ENCODE peak calls at places on chromosome X, in seven cellular contexts. One of them, this sample, is unnamed.

GRCh38 chrX:41761169-41761568 is 37.2 kb downstream of the GPR82 start:
- DNase-seq in transverse colon: no peak
- DNase-seq in sigmoid colon: no peak
- DNase-seq in prostate gland: no peak
- DNase-seq in HepG2: no peak
- DNase-seq in HCT116: no peak
- DNase-seq in SK-N-SH: no peak
- DNase-seq in this sample: no peak

GRCh38 chrX:17474892-17475291 is 99.9 kb downstream of the NHS start:
- DNase-seq in transverse colon: no peak
- DNase-seq in sigmoid colon: no peak
- DNase-seq in prostate gland: no peak
- DNase-seq in HepG2: no peak
- DNase-seq in HCT116: no peak
- DNase-seq in SK-N-SH: no peak
- DNase-seq in this sample: no peak

GRCh38 chrX:17488036-17488435 is 113.0 kb downstream of the NHS start:
- DNase-seq in transverse colon: no peak
- DNase-seq in sigmoid colon: no peak
- DNase-seq in prostate gland: no peak
- DNase-seq in HepG2: no peak
- DNase-seq in HCT116: no peak
- DNase-seq in SK-N-SH: no peak
- DNase-seq in this sample: no peak

GRCh38 chrX:105653891-105654290 is 168.4 kb upstream of the NRK start:
- DNase-seq in transverse colon: no peak
- DNase-seq in sigmoid colon: no peak
- DNase-seq in prostate gland: no peak
- DNase-seq in HepG2: no peak
- DNase-seq in HCT116: no peak
- DNase-seq in SK-N-SH: no peak
- DNase-seq in this sample: no peak

GRCh38 chrX:18574591-18574990 is 97.3 kb downstream of the RS1 start:
- DNase-seq in transverse colon: no peak
- DNase-seq in sigmoid colon: peak
- DNase-seq in prostate gland: no peak
- DNase-seq in HepG2: no peak
- DNase-seq in HCT116: no peak
- DNase-seq in SK-N-SH: no peak
- DNase-seq in this sample: no peak

GRCh38 chrX:48897157-48897620 is 379 bp downstream of the TIMM17B start:
- DNase-seq in transverse colon: peak
- DNase-seq in sigmoid colon: peak
- DNase-seq in prostate gland: peak
- DNase-seq in HepG2: peak
- DNase-seq in HCT116: peak
- DNase-seq in SK-N-SH: peak
- DNase-seq in this sample: no peak

GRCh38 chrX:74291964-74292891 is 11.8 kb upstream of the ZCCHC13 start:
- DNase-seq in transverse colon: peak
- DNase-seq in sigmoid colon: peak
- DNase-seq in prostate gland: peak
- DNase-seq in HepG2: peak
- DNase-seq in HCT116: peak
- DNase-seq in SK-N-SH: peak
- DNase-seq in this sample: peak

GRCh38 chrX:118345045-118345400 is 883 bp upstream of the WDR44 start:
- DNase-seq in transverse colon: no peak
- DNase-seq in sigmoid colon: no peak
- DNase-seq in prostate gland: no peak
- DNase-seq in HepG2: no peak
- DNase-seq in HCT116: no peak
- DNase-seq in SK-N-SH: no peak
- DNase-seq in this sample: no peak

GRCh38 chrX:46757593-46757992 is 1.3 kb downstream of the SLC9A7 start:
- DNase-seq in transverse colon: no peak
- DNase-seq in sigmoid colon: no peak
- DNase-seq in prostate gland: no peak
- DNase-seq in HepG2: no peak
- DNase-seq in HCT116: no peak
- DNase-seq in SK-N-SH: no peak
- DNase-seq in this sample: no peak

GRCh38 chrX:98407526-98408049 is 1523.9 kb downstream of the RPA4 start:
- DNase-seq in transverse colon: no peak
- DNase-seq in sigmoid colon: no peak
- DNase-seq in prostate gland: no peak
- DNase-seq in HepG2: no peak
- DNase-seq in HCT116: no peak
- DNase-seq in SK-N-SH: no peak
- DNase-seq in this sample: no peak

GRCh38 chrX:154013614-154014360 is 5.9 kb downstream of the IRAK1 start:
- DNase-seq in transverse colon: no peak
- DNase-seq in sigmoid colon: no peak
- DNase-seq in prostate gland: no peak
- DNase-seq in HepG2: no peak
- DNase-seq in HCT116: no peak
- DNase-seq in SK-N-SH: peak
- DNase-seq in this sample: no peak

GRCh38 chrX:109347618-109348017 is 134.3 kb downstream of the GUCY2F start:
- DNase-seq in transverse colon: no peak
- DNase-seq in sigmoid colon: no peak
- DNase-seq in prostate gland: no peak
- DNase-seq in HepG2: no peak
- DNase-seq in HCT116: peak
- DNase-seq in SK-N-SH: no peak
- DNase-seq in this sample: no peak

GRCh38 chrX:97685753-97686152 is 802.0 kb downstream of the RPA4 start:
- DNase-seq in transverse colon: no peak
- DNase-seq in sigmoid colon: no peak
- DNase-seq in prostate gland: no peak
- DNase-seq in HepG2: peak
- DNase-seq in HCT116: peak
- DNase-seq in SK-N-SH: peak
- DNase-seq in this sample: no peak

GRCh38 chrX:22534643-22535042 is 261.9 kb downstream of the CBLL2 start:
- DNase-seq in transverse colon: peak
- DNase-seq in sigmoid colon: no peak
- DNase-seq in prostate gland: no peak
- DNase-seq in HepG2: no peak
- DNase-seq in HCT116: no peak
- DNase-seq in SK-N-SH: no peak
- DNase-seq in this sample: no peak

GRCh38 chrX:49910344-49910743 is 12.1 kb upstream of the CLCN5 start:
- DNase-seq in transverse colon: no peak
- DNase-seq in sigmoid colon: no peak
- DNase-seq in prostate gland: no peak
- DNase-seq in HepG2: no peak
- DNase-seq in HCT116: no peak
- DNase-seq in SK-N-SH: no peak
- DNase-seq in this sample: no peak

GRCh38 chrX:100880368-100880767 is 6.2 kb upstream of the NOX1 start:
- DNase-seq in transverse colon: no peak
- DNase-seq in sigmoid colon: no peak
- DNase-seq in prostate gland: no peak
- DNase-seq in HepG2: no peak
- DNase-seq in HCT116: no peak
- DNase-seq in SK-N-SH: no peak
- DNase-seq in this sample: no peak

GRCh38 chrX:51837926-51838325 is 55.5 kb upstream of the MAGED1 start:
- DNase-seq in transverse colon: peak
- DNase-seq in sigmoid colon: peak
- DNase-seq in prostate gland: peak
- DNase-seq in HepG2: no peak
- DNase-seq in HCT116: no peak
- DNase-seq in SK-N-SH: peak
- DNase-seq in this sample: peak

GRCh38 chrX:51215266-51215665 is 117.4 kb upstream of the NUDT10 start:
- DNase-seq in transverse colon: no peak
- DNase-seq in sigmoid colon: no peak
- DNase-seq in prostate gland: no peak
- DNase-seq in HepG2: peak
- DNase-seq in HCT116: no peak
- DNase-seq in SK-N-SH: no peak
- DNase-seq in this sample: no peak

GRCh38 chrX:101749436-101749835 is 89.8 kb upstream of the ARMCX2 start:
- DNase-seq in transverse colon: no peak
- DNase-seq in sigmoid colon: no peak
- DNase-seq in prostate gland: no peak
- DNase-seq in HepG2: no peak
- DNase-seq in HCT116: no peak
- DNase-seq in SK-N-SH: no peak
- DNase-seq in this sample: no peak

GRCh38 chrX:69489625-69490024 is 14.5 kb upstream of the NALF2 start:
- DNase-seq in transverse colon: no peak
- DNase-seq in sigmoid colon: no peak
- DNase-seq in prostate gland: no peak
- DNase-seq in HepG2: no peak
- DNase-seq in HCT116: no peak
- DNase-seq in SK-N-SH: no peak
- DNase-seq in this sample: no peak

GRCh38 chrX:13369541-13370140 is 49.8 kb upstream of the ATXN3L start:
- DNase-seq in transverse colon: no peak
- DNase-seq in sigmoid colon: no peak
- DNase-seq in prostate gland: no peak
- DNase-seq in HepG2: no peak
- DNase-seq in HCT116: no peak
- DNase-seq in SK-N-SH: no peak
- DNase-seq in this sample: no peak

GRCh38 chrX:11188664-11189063 is 77.5 kb downstream of the HCCS start:
- DNase-seq in transverse colon: no peak
- DNase-seq in sigmoid colon: no peak
- DNase-seq in prostate gland: no peak
- DNase-seq in HepG2: no peak
- DNase-seq in HCT116: no peak
- DNase-seq in SK-N-SH: no peak
- DNase-seq in this sample: no peak

GRCh38 chrX:102651242-102651967 is at the start of gene GPRASP1:
- DNase-seq in transverse colon: peak
- DNase-seq in sigmoid colon: peak
- DNase-seq in prostate gland: peak
- DNase-seq in HepG2: no peak
- DNase-seq in HCT116: no peak
- DNase-seq in SK-N-SH: peak
- DNase-seq in this sample: peak

GRCh38 chrX:101958139-101958538 is 26.3 kb upstream of the ZMAT1 start:
- DNase-seq in transverse colon: no peak
- DNase-seq in sigmoid colon: no peak
- DNase-seq in prostate gland: no peak
- DNase-seq in HepG2: no peak
- DNase-seq in HCT116: no peak
- DNase-seq in SK-N-SH: no peak
- DNase-seq in this sample: no peak

GRCh38 chrX:152072236-152072635 is 66.1 kb downstream of the MAGEA10 start:
- DNase-seq in transverse colon: no peak
- DNase-seq in sigmoid colon: no peak
- DNase-seq in prostate gland: peak
- DNase-seq in HepG2: peak
- DNase-seq in HCT116: no peak
- DNase-seq in SK-N-SH: no peak
- DNase-seq in this sample: no peak

GRCh38 chrX:40439625-40440532 is 140.9 kb upstream of the ATP6AP2 start:
- DNase-seq in transverse colon: no peak
- DNase-seq in sigmoid colon: no peak
- DNase-seq in prostate gland: no peak
- DNase-seq in HepG2: no peak
- DNase-seq in HCT116: no peak
- DNase-seq in SK-N-SH: no peak
- DNase-seq in this sample: no peak
- TF ChIP-seq POLR2AphosphoS5 in transverse colon: no peak
- TF ChIP-seq POLR2AphosphoS5 in sigmoid colon: no peak
- TF ChIP-seq POLR2AphosphoS5 in prostate gland: no peak
- TF ChIP-seq POLR2AphosphoS5 in HepG2: no peak
- TF ChIP-seq POLR2AphosphoS5 in HCT116: no peak
- TF ChIP-seq POLR2AphosphoS5 in SK-N-SH: no peak
- TF ChIP-seq POLR2AphosphoS5 in this sample: no peak

GRCh38 chrX:87299563-87300160 is 217.9 kb upstream of the KLHL4 start:
- DNase-seq in transverse colon: no peak
- DNase-seq in sigmoid colon: no peak
- DNase-seq in prostate gland: no peak
- DNase-seq in HepG2: peak
- DNase-seq in HCT116: no peak
- DNase-seq in SK-N-SH: no peak
- DNase-seq in this sample: no peak
- TF ChIP-seq CTCF in transverse colon: no peak
- TF ChIP-seq CTCF in sigmoid colon: no peak
- TF ChIP-seq CTCF in prostate gland: no peak
- TF ChIP-seq CTCF in HepG2: peak
- TF ChIP-seq CTCF in HCT116: no peak
- TF ChIP-seq CTCF in SK-N-SH: peak
- TF ChIP-seq CTCF in this sample: peak

DNA sequence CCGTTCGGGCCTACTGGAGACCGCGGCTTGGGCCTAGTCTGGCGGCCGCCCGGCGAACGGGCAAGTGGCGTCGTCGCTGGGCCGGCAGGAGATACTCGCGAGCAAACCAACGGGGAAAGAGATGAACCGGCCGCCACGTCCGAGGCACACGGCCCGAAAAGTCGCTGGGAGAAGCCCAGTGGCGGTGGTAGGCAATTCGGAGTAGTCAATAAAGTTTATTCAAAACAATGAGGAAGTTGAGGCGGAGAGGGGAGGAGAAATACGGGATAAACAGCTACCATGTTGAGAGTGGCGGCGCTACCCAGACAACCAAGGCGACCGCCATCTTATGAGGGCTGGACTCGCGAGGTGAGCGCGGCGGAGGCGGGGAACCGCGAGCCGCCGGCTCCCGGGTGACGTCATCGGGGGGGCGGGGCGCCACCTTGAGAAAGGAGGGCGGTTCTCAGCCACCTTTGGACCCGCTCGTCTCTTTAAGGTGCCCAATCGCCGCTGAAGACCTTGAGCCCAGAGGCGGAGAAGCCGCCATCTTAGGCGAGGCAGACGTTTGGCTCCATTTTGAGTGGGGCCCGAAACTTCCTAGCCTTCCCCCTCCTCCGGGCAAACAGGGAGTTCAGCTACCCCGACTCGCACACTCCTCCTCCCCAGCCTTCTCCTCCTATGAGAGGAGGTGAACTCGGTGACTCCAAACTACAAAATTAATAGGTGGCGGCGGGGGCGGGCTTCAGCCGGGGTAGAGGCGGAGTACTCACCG is at the start of gene PHF8:
- DNase-seq in transverse colon: peak
- DNase-seq in sigmoid colon: peak
- DNase-seq in prostate gland: peak
- DNase-seq in HepG2: peak
- DNase-seq in HCT116: peak
- DNase-seq in SK-N-SH: peak
- DNase-seq in this sample: peak
- TF ChIP-seq POLR2AphosphoS5 in transverse colon: peak
- TF ChIP-seq POLR2AphosphoS5 in sigmoid colon: peak
- TF ChIP-seq POLR2AphosphoS5 in prostate gland: peak
- TF ChIP-seq POLR2AphosphoS5 in HepG2: no peak
- TF ChIP-seq POLR2AphosphoS5 in HCT116: peak
- TF ChIP-seq POLR2AphosphoS5 in SK-N-SH: peak
- TF ChIP-seq POLR2AphosphoS5 in this sample: peak

DNA sequence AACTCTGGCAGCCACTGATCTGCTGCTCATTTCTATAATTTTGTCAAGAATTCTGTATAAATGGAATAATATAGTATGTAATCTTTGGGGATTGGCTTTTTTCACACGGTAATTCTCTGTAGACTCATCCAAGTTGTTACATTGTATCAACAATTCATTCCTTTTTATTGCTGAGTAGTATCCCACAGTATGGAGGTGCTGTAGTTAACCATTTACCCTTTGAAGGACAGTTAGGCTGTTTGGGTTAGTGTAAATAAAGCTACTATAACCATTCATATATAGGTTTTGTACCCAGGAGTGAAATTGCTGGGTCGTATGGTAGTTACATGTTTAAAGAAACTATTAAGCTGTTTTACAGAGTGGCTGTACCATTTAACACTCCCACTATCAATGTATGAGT is 157.0 kb upstream of the NDP start:
- DNase-seq in transverse colon: no peak
- DNase-seq in sigmoid colon: no peak
- DNase-seq in prostate gland: no peak
- DNase-seq in HepG2: no peak
- DNase-seq in HCT116: no peak
- DNase-seq in SK-N-SH: no peak
- DNase-seq in this sample: no peak
- TF ChIP-seq CTCF in transverse colon: no peak
- TF ChIP-seq CTCF in sigmoid colon: no peak
- TF ChIP-seq CTCF in prostate gland: no peak
- TF ChIP-seq CTCF in HepG2: no peak
- TF ChIP-seq CTCF in HCT116: no peak
- TF ChIP-seq CTCF in SK-N-SH: no peak
- TF ChIP-seq CTCF in this sample: no peak

This sample was measured in esophagus muscularis mucosa.